ENCODE peak calls at places on chromosomes 4 and X, in ten cellular contexts. Q is small intestine, Y is left lung, G is brain microvascular endothelial cell, C is ascending aorta, N is WERI-Rb-1, K is PC-3, L is right lobe of liver, H is psoas muscle, S is Peyer's patch. W is an unnamed sample. For H3K36me3, the result is how much of the 10 kb centered on the place peaks cover.

GRCh38 chrX:111568356-111568755 is 56.9 kb downstream of the SERTM2 start:
- DNase-seq in G (peak), Q (no peak), S (no peak), H (no peak), C (no peak), L (peak), N (peak), K (peak), Y (no peak), W (no peak)

GRCh38 chr4:24753519-24753918 is 41.9 kb upstream of the SOD3 start:
- DNase-seq in K (peak), Q (no peak), N (no peak), Y (no peak), G (peak), C (no peak), S (no peak), H (no peak), L (no peak), W (no peak)

GRCh38 chr4:1631136-1631535 is 53.0 kb downstream of the FAM53A start:
- DNase-seq in N (no peak), K (no peak), S (no peak), Y (no peak), H (no peak), C (no peak), G (no peak), L (no peak), Q (no peak), W (no peak)

GRCh38 chrX:16208601-16209000 is 41.3 kb downstream of the MAGEB17 start:
- DNase-seq in K (no peak), C (no peak), G (no peak), Q (no peak), Y (no peak), H (no peak), L (no peak), S (no peak), N (no peak), W (no peak)

GRCh38 chrX:152821145-152821765 is 9.3 kb downstream of the CETN2 start:
- DNase-seq in G (peak), Q (peak), H (no peak), C (no peak), N (peak), L (peak), S (peak), K (peak), Y (no peak), W (peak)

GRCh38 chrX:39425124-39425806 is 624.0 kb downstream of the MID1IP1 start:
- DNase-seq in Q (no peak), H (no peak), S (no peak), N (no peak), K (no peak), Y (no peak), G (no peak), C (no peak), L (no peak), W (no peak)

GRCh38 chrX:39335447-39336235 is 534.4 kb downstream of the MID1IP1 start:
- DNase-seq in G (no peak), Y (no peak), K (no peak), S (no peak), Q (peak), L (no peak), H (no peak), C (no peak), N (no peak), W (peak)

GRCh38 chr4:123976285-123976684 is 579.7 kb downstream of the SPRY1 start:
- DNase-seq in G (no peak), S (no peak), C (no peak), L (no peak), Y (no peak), H (no peak), K (no peak), Q (no peak), N (no peak), W (no peak)

GRCh38 chr4:177574446-177574845 is 132.2 kb upstream of the AGA start:
- DNase-seq in K (peak), G (no peak), Y (no peak), N (no peak), L (no peak), S (no peak), H (no peak), Q (no peak), C (no peak), W (no peak)

GRCh38 chrX:52576474-52576873 is 59.6 kb upstream of the XAGE1B start:
- DNase-seq in L (no peak), Q (no peak), H (no peak), N (no peak), S (no peak), G (no peak), K (no peak), Y (no peak), C (no peak), W (no peak)
- H3K4me3 ChIP-seq in L (no peak), Q (no peak), H (no peak), N (no peak), S (no peak), G (no peak), K (no peak), Y (no peak), C (no peak), W (no peak)

DNA sequence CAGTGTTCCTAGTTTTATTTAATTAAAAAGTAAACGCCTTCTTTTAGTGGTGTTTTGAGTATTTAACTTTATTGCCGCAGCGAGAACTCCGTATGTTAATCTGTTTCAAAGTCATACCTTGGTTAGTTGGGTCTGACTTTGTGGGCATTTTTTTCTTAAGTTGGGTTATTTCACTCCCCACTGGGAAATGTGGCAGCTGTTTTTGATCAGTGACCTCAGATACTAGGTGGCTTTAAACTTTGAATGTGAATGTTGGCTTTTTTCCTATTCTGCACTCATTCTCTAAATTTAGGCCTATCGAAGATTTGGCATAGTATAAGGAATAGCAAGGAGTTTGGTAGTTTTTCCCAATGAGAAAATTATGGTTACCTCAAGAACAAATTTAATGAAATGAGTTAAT is 85.9 kb downstream of the FIP1L1 start:
- DNase-seq in Q (no peak), H (no peak), Y (no peak), L (no peak), C (no peak), G (no peak), K (no peak), N (no peak), S (no peak), W (no peak)
- H3K36me3 ChIP-seq in Q (under half), H (under half), Y (under half), L (under half), C (under half), G (under half), K (under half), N (under half), S (half or more), W (under half)

GRCh38 chr4:169063441-169063840 is 53.4 kb upstream of the CBR4 start:
- DNase-seq in G (no peak), S (no peak), Q (no peak), N (no peak), H (no peak), K (no peak), C (no peak), L (no peak), Y (no peak), W (no peak)

GRCh38 chr4:169059294-169060201 is 49.5 kb upstream of the CBR4 start:
- DNase-seq in K (no peak), Y (no peak), S (no peak), N (no peak), G (no peak), C (peak), H (peak), L (no peak), Q (no peak), W (no peak)

GRCh38 chr4:169062861-169063197 is 52.8 kb upstream of the CBR4 start:
- DNase-seq in S (no peak), K (no peak), C (no peak), L (no peak), G (no peak), H (no peak), Y (no peak), Q (peak), N (no peak), W (no peak)

GRCh38 chr4:169058312-169058711 is 48.3 kb upstream of the CBR4 start:
- DNase-seq in N (no peak), G (no peak), Y (no peak), Q (no peak), K (no peak), C (no peak), S (no peak), L (no peak), H (no peak), W (no peak)

DNA sequence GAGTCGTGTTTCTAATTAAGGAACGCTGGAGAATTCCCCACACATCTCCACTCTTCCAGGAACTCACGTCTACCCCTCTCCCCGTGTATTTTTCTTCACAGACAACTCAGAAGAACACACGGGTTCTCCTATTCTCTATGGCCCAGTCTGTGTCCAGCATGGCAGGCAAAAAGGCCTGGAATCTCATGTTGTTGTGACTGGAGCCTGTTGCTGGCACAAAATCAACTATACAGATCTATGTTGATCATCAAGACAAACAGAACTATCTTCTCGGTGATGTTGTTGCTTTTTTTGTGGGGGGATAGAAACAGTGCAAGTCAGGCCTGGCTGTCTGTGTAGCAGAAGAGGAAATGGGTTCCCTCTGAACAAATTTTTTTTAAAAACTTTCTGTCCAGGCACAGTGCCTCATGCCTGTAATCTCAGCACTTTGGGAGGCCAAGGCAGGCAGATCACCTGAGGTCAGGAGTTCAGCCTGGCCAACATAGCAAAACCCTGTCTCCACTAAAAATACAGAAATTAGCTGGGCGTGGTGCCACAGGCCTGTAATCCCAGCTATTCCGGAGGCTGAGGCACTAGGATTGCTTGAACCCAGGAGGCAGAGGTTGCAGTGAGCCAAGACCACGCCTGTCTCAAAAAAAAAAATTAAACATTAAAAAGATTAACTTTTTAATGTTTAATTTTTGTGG is 50.5 kb upstream of the CBR4 start:
- DNase-seq in L (peak), G (no peak), N (no peak), S (no peak), H (no peak), Q (no peak), K (no peak), C (no peak), Y (no peak), W (peak)
- H3K4me3 ChIP-seq in L (no peak), G (no peak), N (no peak), S (no peak), H (peak), Q (no peak), K (no peak), C (no peak), Y (no peak), W (no peak)

GRCh38 chr4:2741626-2742025 is 14.5 kb downstream of the TNIP2 start:
- DNase-seq in H (no peak), C (no peak), G (peak), Q (no peak), N (no peak), S (no peak), L (no peak), Y (no peak), K (no peak), W (no peak)
- H3K36me3 ChIP-seq in H (under half), C (under half), G (under half), Q (under half), N (under half), S (half or more), L (under half), Y (half or more), K (under half), W (under half)